ENCODE peak calls at places on chromosomes 13 and 19, in nine cellular contexts. J, Q, T, S, N, K, D, F and W are unnamed samples.

GRCh38 chr13:51729853-51730553 is 74.0 kb downstream of the DHRS12 start:
- DNase-seq in T (no peak), S (peak; percentile 80), D (no peak), Q (peak; percentile 48), K (peak; percentile 77), N (no peak), F (no peak), J (no peak), W (no peak)

GRCh38 chr19:5143471-5144411 is 174.8 kb downstream of the KDM4B start:
- DNase-seq in F (no peak), J (peak; percentile 26), T (no peak), Q (peak; percentile 6), D (no peak), N (no peak), S (no peak), K (no peak), W (no peak)

GRCh38 chr19:45927565-45928261 is 13.1 kb upstream of the NANOS2 start:
- DNase-seq in T (peak; percentile 93), K (peak; percentile 88), F (peak; percentile 85), S (peak; percentile 90), Q (peak; percentile 87), J (peak; percentile 98), N (peak; percentile 93), D (peak; percentile 98), W (peak; percentile 21)

GRCh38 chr13:53174550-53174949 is 145.9 kb downstream of the OLFM4 start:
- DNase-seq in N (no peak), T (no peak), F (no peak), K (no peak), S (no peak), J (no peak), Q (no peak), D (no peak), W (no peak)

GRCh38 chr13:106238690-106239089 is 296.8 kb downstream of the EFNB2 start:
- DNase-seq in Q (no peak), N (no peak), F (no peak), T (no peak), D (no peak), J (no peak), S (no peak), K (no peak), W (no peak)

GRCh38 chr19:17411801-17412200 is 6.4 kb upstream of the BST2 start:
- DNase-seq in N (no peak), D (peak; percentile 49), F (no peak), Q (no peak), J (no peak), S (no peak), T (no peak), K (no peak), W (no peak)

GRCh38 chr13:49206641-49207040 is 13.5 kb upstream of the MLNR start:
- DNase-seq in F (no peak), Q (no peak), J (no peak), K (no peak), T (no peak), D (no peak), S (no peak), N (no peak), W (no peak)

GRCh38 chr13:66003558-66003957 is 1226.6 kb downstream of the PCDH9 start:
- DNase-seq in N (no peak), Q (no peak), S (no peak), D (no peak), F (no peak), K (no peak), T (no peak), J (no peak), W (no peak)

GRCh38 chr13:48647625-48648024 is 6.1 kb upstream of the CYSLTR2 start:
- DNase-seq in K (no peak), S (no peak), J (peak; percentile 9), D (peak; percentile 53), Q (no peak), T (no peak), F (no peak), N (no peak), W (no peak)

GRCh38 chr19:1249298-1249989 is 1.1 kb downstream of the MIDN start:
- DNase-seq in T (peak; percentile 89), Q (peak; percentile 91), D (peak; percentile 97), S (peak; percentile 98), N (peak; percentile 97), F (peak; percentile 92), J (peak; percentile 96), K (peak; percentile 93), W (peak; percentile 78)

GRCh38 chr19:34269968-34270621 is 15.7 kb downstream of the GARRE1 start:
- DNase-seq in T (no peak), F (peak; percentile 52), K (peak; percentile 70), J (peak; percentile 89), S (peak; percentile 80), N (no peak), D (peak; percentile 73), Q (peak; percentile 25), W (no peak)

GRCh38 chr19:6453951-6454565 is 5.5 kb downstream of the SLC25A23 start:
- DNase-seq in D (no peak), J (peak; percentile 54), Q (no peak), K (no peak), T (no peak), S (no peak), N (no peak), F (no peak), W (no peak)

GRCh38 chr13:24670927-24671326 is 9.3 kb upstream of the ATP12A start:
- DNase-seq in K (no peak), S (no peak), T (peak; percentile 75), D (peak; percentile 87), J (peak; percentile 73), F (no peak), Q (no peak), N (peak; percentile 45), W (no peak)

GRCh38 chr19:18995804-18996241 is 37.5 kb downstream of the SUGP2 start:
- DNase-seq in N (peak; percentile 38), S (no peak), J (peak; percentile 74), Q (peak; percentile 59), K (peak; percentile 58), T (peak; percentile 23), F (no peak), D (peak; percentile 90), W (no peak)

GRCh38 chr13:23934481-23934880 is 37.2 kb upstream of the C1QTNF9B start:
- DNase-seq in J (no peak), D (no peak), F (no peak), S (no peak), Q (no peak), K (no peak), N (no peak), T (no peak), W (no peak)

GRCh38 chr13:77859450-77859849 is 59.2 kb downstream of the EDNRB start:
- DNase-seq in F (no peak), D (no peak), N (no peak), K (no peak), J (no peak), S (no peak), T (no peak), Q (no peak), W (no peak)

GRCh38 chr19:43362179-43362578 is 8.7 kb downstream of the CD177 start:
- DNase-seq in T (no peak), F (no peak), K (no peak), D (no peak), S (no peak), J (no peak), N (no peak), Q (no peak), W (no peak)

GRCh38 chr19:29060833-29061364 is 152.1 kb downstream of the UQCRFS1 start:
- DNase-seq in F (no peak), D (peak; percentile 48), S (no peak), J (no peak), N (no peak), K (no peak), Q (no peak), T (no peak), W (no peak)

GRCh38 chr19:48461982-48462655 is 6.7 kb downstream of the KCNJ14 start:
- DNase-seq in S (no peak), Q (no peak), N (no peak), F (no peak), T (peak; percentile 21), J (peak; percentile 35), D (peak; percentile 94), K (no peak), W (no peak)

GRCh38 chr13:36998624-36999041 is 507 bp downstream of the ALG5 start:
- DNase-seq in S (peak; percentile 69), T (no peak), J (peak; percentile 29), Q (peak; percentile 15), D (peak; percentile 69), F (no peak), N (no peak), K (peak; percentile 5), W (no peak)

GRCh38 chr13:33349314-33349995 is 63.9 kb upstream of the STARD13 start:
- DNase-seq in N (peak; percentile 3), D (peak; percentile 68), F (no peak), J (no peak), K (no peak), Q (peak; percentile 10), T (no peak), S (peak; percentile 74), W (no peak)

GRCh38 chr13:94331281-94331680 is 148.2 kb downstream of the DCT start:
- DNase-seq in F (no peak), S (no peak), D (no peak), T (no peak), N (no peak), Q (no peak), K (no peak), J (no peak), W (no peak)

GRCh38 chr13:72960114-72960513 is 98.7 kb upstream of the KLF5 start:
- DNase-seq in J (no peak), F (no peak), N (no peak), T (no peak), D (no peak), Q (no peak), K (no peak), S (no peak), W (no peak)
- H3K4me3 ChIP-seq in J (no peak overlapping the region), F (no peak overlapping the region), N (no peak overlapping the region), T (no peak overlapping the region), D (no peak overlapping the region), Q (no peak overlapping the region), K (no peak overlapping the region), S (no peak overlapping the region), W (no peak overlapping the region)

DNA sequence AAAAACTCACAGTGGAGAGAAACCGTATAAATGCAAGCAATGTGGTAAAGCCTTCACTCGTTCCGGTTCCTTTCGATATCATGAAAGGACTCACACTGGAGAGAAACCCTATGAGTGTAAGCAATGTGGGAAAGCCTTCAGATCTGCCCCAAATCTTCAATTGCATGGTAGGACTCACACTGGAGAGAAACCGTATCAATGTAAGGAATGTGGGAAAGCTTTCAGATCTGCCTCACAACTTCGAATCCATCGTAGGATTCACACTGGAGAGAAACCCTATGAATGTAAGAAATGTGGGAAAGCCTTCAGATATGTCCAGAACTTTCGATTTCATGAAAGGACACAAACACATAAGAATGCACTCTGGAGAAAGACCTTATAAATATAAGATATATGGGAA is 19.4 kb upstream of the ZNF69 start:
- DNase-seq in Q (no peak), K (no peak), T (no peak), F (no peak), S (no peak), D (no peak), J (no peak), N (no peak), W (no peak)
- H3K9me3 ChIP-seq in Q (peaks cover 3% of the 10 kb centered on the region), K (peaks cover 41% of the 10 kb centered on the region), T (peaks cover 9% of the 10 kb centered on the region), F (peaks cover 41% of the 10 kb centered on the region), S (peaks cover 4% of the 10 kb centered on the region), D (peaks cover 31% of the 10 kb centered on the region), J (peaks cover 6% of the 10 kb centered on the region), N (peaks cover 14% of the 10 kb centered on the region), W (peaks cover 56% of the 10 kb centered on the region)

GRCh38 chr13:89686171-89686570 is 1661.3 kb upstream of the MIR17HG start:
- DNase-seq in Q (no peak), K (no peak), J (no peak), D (no peak), S (no peak), F (no peak), N (no peak), T (no peak), W (no peak)
- H3K27ac ChIP-seq in Q (no peak overlapping the region), K (no peak overlapping the region), J (no peak overlapping the region), D (no peak overlapping the region), S (no peak overlapping the region), F (no peak overlapping the region), N (no peak overlapping the region), T (no peak overlapping the region), W (no peak overlapping the region)

GRCh38 chr13:83881031-83881727 is 1.1 kb downstream of the SLITRK1 start:
- DNase-seq in Q (no peak), J (no peak), S (no peak), T (no peak), K (no peak), F (no peak), D (peak; percentile 36), N (no peak), W (no peak)
- H3K4me3 ChIP-seq in Q (no peak overlapping the region), J (no peak overlapping the region), S (no peak overlapping the region), T (no peak overlapping the region), K (no peak overlapping the region), F (no peak overlapping the region), D (peak overlapping the region; percentile 76), N (no peak overlapping the region), W (no peak overlapping the region)